ENCODE peak calls at places on chromosomes 16 and 17, in seven cellular contexts. Q is breast epithelium, S is GM23338, H is GM12891, L is Panc1, P is sigmoid colon, O is K562. C is an unnamed sample.

GRCh38 chr16:11836653-11837244 is 14.6 kb downstream of the RSL1D1 start:
- DNase-seq in O (no peak), P (no peak), S (peak), H (no peak), L (no peak), Q (no peak), C (no peak)

GRCh38 chr17:49482144-49482817 is 12.8 kb upstream of the NGFR start:
- DNase-seq in S (no peak), P (no peak), L (no peak), H (no peak), Q (no peak), O (peak), C (no peak)

GRCh38 chr17:35879748-35880654 is at the start of gene CCL5:
- DNase-seq in O (peak), P (no peak), S (no peak), H (peak), L (no peak), Q (no peak), C (no peak)

GRCh38 chr16:46607529-46607928 is 13.7 kb downstream of the SHCBP1 start:
- DNase-seq in S (peak), P (no peak), O (peak), L (no peak), Q (no peak), H (no peak), C (no peak)

GRCh38 chr16:84832488-84833141 is 12.8 kb downstream of the CRISPLD2 start:
- DNase-seq in O (no peak), L (no peak), P (peak), Q (peak), H (no peak), S (no peak), C (peak)

GRCh38 chr17:6495450-6496115 is 51.3 kb downstream of the PIMREG start:
- DNase-seq in S (no peak), O (no peak), H (no peak), P (peak), Q (peak), L (no peak), C (no peak)

GRCh38 chr16:28981517-28981916 is 3.3 kb upstream of the LAT start:
- DNase-seq in Q (no peak), P (no peak), O (peak), H (no peak), L (peak), S (peak), C (no peak)

GRCh38 chr16:57867000-57867561 is 64.8 kb upstream of the KIFC3 start:
- DNase-seq in S (no peak), Q (no peak), O (no peak), P (no peak), L (no peak), H (no peak), C (no peak)

GRCh38 chr17:28330671-28331070 is 4.6 kb downstream of the IFT20 start:
- DNase-seq in P (peak), Q (no peak), L (no peak), H (no peak), O (no peak), S (no peak), C (peak)

GRCh38 chr17:68290268-68290954 is 516 bp downstream of the SLC16A6 start:
- DNase-seq in H (no peak), O (no peak), L (no peak), P (no peak), Q (no peak), S (peak), C (peak)

GRCh38 chr16:81397879-81398516 is 46.6 kb upstream of the CMIP start:
- DNase-seq in L (no peak), O (no peak), H (no peak), Q (no peak), P (no peak), S (no peak), C (no peak)

GRCh38 chr17:37084375-37084774 is 135.6 kb downstream of the AATF start:
- DNase-seq in Q (no peak), O (no peak), H (no peak), L (no peak), P (no peak), S (no peak), C (no peak)

GRCh38 chr16:84841787-84842300 is 22.1 kb downstream of the CRISPLD2 start:
- DNase-seq in Q (peak), S (peak), O (no peak), L (no peak), P (no peak), H (no peak), C (peak)

GRCh38 chr17:61325382-61326073 is 74.1 kb upstream of the TBX2 start:
- DNase-seq in L (no peak), P (no peak), O (no peak), H (no peak), Q (no peak), S (no peak), C (no peak)

GRCh38 chr16:81729451-81729850 is 49.6 kb upstream of the PLCG2 start:
- DNase-seq in Q (no peak), S (peak), L (no peak), O (no peak), P (no peak), H (no peak), C (no peak)

GRCh38 chr17:9729735-9730420 is 61.5 kb downstream of the DHRS7C start:
- DNase-seq in O (no peak), L (no peak), H (no peak), Q (no peak), S (no peak), P (no peak), C (no peak)

GRCh38 chr16:77298638-77299360 is 99.6 kb downstream of the SYCE1L start:
- DNase-seq in H (no peak), O (no peak), Q (no peak), L (peak), P (no peak), S (no peak), C (no peak)

GRCh38 chr17:1390422-1391367 is 9.3 kb downstream of the YWHAE start:
- DNase-seq in P (no peak), Q (no peak), H (no peak), O (no peak), S (no peak), L (no peak), C (no peak)

GRCh38 chr17:77847211-77848085 is 111.1 kb upstream of the TNRC6C start:
- DNase-seq in Q (no peak), H (no peak), S (no peak), L (no peak), O (no peak), P (no peak), C (no peak)

GRCh38 chr16:65336169-65336568 is 214.3 kb upstream of the CDH11 start:
- DNase-seq in H (no peak), O (no peak), S (no peak), L (no peak), P (no peak), Q (no peak), C (no peak)

GRCh38 chr17:278055-279028 is 74.3 kb downstream of the RPH3AL start:
- DNase-seq in L (no peak), P (no peak), Q (no peak), H (no peak), S (no peak), O (no peak), C (peak)

GRCh38 chr17:63587770-63588169 is 12.9 kb upstream of the TACO1 start:
- DNase-seq in Q (no peak), L (no peak), P (no peak), O (no peak), S (no peak), H (no peak), C (no peak)

GRCh38 chr17:77842148-77842905 is 116.2 kb upstream of the TNRC6C start:
- DNase-seq in O (no peak), Q (no peak), S (no peak), L (no peak), H (no peak), P (peak), C (no peak)

GRCh38 chr16:23539984-23540816 is 16.9 kb downstream of the EARS2 start:
- DNase-seq in O (no peak), S (no peak), L (peak), Q (no peak), P (no peak), H (no peak), C (no peak)
- TF ChIP-seq POLR2AphosphoS5 in O (no peak), S (no peak), L (no peak), Q (no peak), P (no peak), H (no peak), C (no peak)

DNA sequence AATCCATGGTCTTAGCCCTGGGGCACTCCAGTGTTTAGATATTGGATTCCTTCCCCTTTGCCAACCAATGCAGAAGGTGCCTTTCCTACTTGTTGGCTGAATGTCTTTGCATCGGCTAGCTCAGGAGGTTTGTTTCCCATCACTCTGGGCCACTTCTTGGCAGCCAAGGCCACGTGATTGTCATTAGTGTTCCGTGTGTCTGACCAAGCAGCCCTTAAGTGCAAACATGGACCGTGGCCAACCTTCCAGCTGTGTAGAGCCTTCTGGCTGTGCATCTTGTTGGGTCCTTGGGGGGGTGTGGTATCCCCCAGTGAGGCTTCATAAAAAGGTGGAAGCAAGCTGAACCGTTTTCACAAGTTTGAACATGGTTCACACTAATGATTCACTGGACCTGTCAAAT is 66.0 kb downstream of the GNAO1 start:
- DNase-seq in Q (no peak), H (no peak), P (peak), L (no peak), S (no peak), O (no peak), C (peak)
- TF ChIP-seq POLR2AphosphoS5 in Q (no peak), H (no peak), P (peak), L (no peak), S (no peak), O (no peak), C (peak)

GRCh38 chr17:43578699-43579569 is 32.8 kb upstream of the ETV4 start:
- DNase-seq in O (no peak), S (peak), H (no peak), Q (no peak), P (no peak), L (no peak), C (no peak)
- TF ChIP-seq POLR2AphosphoS5 in O (no peak), S (no peak), H (no peak), Q (no peak), P (no peak), L (no peak), C (no peak)

GRCh38 chr17:76268015-76268749 is 3.0 kb downstream of the UBALD2 start:
- DNase-seq in O (peak), S (peak), Q (no peak), P (peak), L (no peak), H (no peak), C (peak)

GRCh38 chr17:76266244-76266938 is 1.2 kb downstream of the UBALD2 start:
- DNase-seq in L (no peak), S (no peak), O (no peak), H (no peak), P (no peak), Q (no peak), C (no peak)

GRCh38 chr17:76265624-76266243 is 586 bp downstream of the UBALD2 start:
- DNase-seq in L (no peak), Q (no peak), P (peak), O (peak), H (no peak), S (peak), C (peak)

GRCh38 chr17:76264755-76265623 is at the start of gene UBALD2:
- DNase-seq in P (peak), O (peak), Q (peak), S (peak), H (peak), L (peak), C (peak)

GRCh38 chr17:76267051-76267576 is 2.0 kb downstream of the UBALD2 start:
- DNase-seq in H (no peak), S (no peak), O (no peak), P (no peak), L (no peak), Q (no peak), C (no peak)
- TF ChIP-seq POLR2AphosphoS5 in H (no peak), S (no peak), O (no peak), P (no peak), L (no peak), Q (no peak), C (no peak)

GRCh38 chr17:40562841-40563370 is 2.4 kb downstream of the CCR7 start:
- DNase-seq in P (no peak), L (no peak), S (no peak), H (no peak), Q (no peak), O (no peak), C (no peak)
- TF ChIP-seq POLR2AphosphoS5 in P (no peak), L (no peak), S (no peak), H (no peak), Q (no peak), O (no peak), C (no peak)

DNA sequence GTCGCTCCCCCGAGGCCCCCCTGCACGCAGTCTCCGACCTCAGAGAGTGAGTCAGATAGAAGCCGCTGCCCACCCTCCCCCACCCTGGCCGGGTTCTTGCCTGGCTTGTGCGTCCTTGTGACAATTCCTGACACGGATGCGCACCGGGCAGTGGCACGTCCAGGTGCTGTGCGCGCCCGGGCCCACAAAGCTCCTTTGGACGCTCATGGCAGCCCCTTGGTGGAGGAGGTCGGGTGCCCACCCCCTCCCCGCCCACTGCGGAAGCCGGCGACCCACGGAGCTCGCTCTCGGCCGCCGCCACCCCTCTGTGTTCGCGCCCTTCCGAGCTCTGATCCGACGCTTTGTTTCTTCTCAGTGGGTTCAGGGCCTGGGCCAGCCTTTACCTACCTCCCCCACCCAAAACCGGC is 662 bp upstream of the TUBB3 start:
- DNase-seq in O (peak), Q (peak), H (no peak), P (peak), L (no peak), S (peak), C (peak)
- TF ChIP-seq POLR2AphosphoS5 in O (peak), Q (no peak), H (no peak), P (peak), L (peak), S (no peak), C (peak)

GRCh38 chr17:17493986-17494466 is 2.2 kb downstream of the RASD1 start:
- DNase-seq in S (no peak), P (peak), O (no peak), Q (peak), H (no peak), L (no peak), C (no peak)

GRCh38 chr17:17496189-17497064 is at the start of gene RASD1:
- DNase-seq in O (peak), L (peak), S (peak), H (peak), P (peak), Q (peak), C (peak)

GRCh38 chr17:17493249-17493985 is 2.8 kb downstream of the RASD1 start:
- DNase-seq in P (peak), H (no peak), O (no peak), S (peak), Q (peak), L (no peak), C (peak)

GRCh38 chr17:17495448-17496188 is 577 bp downstream of the RASD1 start:
- DNase-seq in H (no peak), O (no peak), S (peak), L (no peak), Q (peak), P (peak), C (no peak)

GRCh38 chr17:17494499-17495447 is 1.4 kb downstream of the RASD1 start:
- DNase-seq in S (peak), H (no peak), O (no peak), Q (peak), P (peak), L (no peak), C (peak)
- TF ChIP-seq POLR2AphosphoS5 in S (peak), H (no peak), O (no peak), Q (no peak), P (peak), L (no peak), C (peak)